ENCODE peak calls at places on chromosome 11, in ten cellular contexts. One of them, this sample, is unnamed.

GRCh38 chr11:116879789-116880402 is 42.5 kb upstream of the APOA1 start:
- DNase-seq in endothelial cell: peak; percentile 14
- DNase-seq in stimulated activated naive CD4-positive, alpha-beta T cell: no peak
- DNase-seq in fibroblast of mammary gland: peak; percentile 87
- DNase-seq in activated CD8-positive, alpha-beta memory T cell treated with anti-CD3 and anti-CD28 coated beads for 24 hours: no peak
- DNase-seq in lower leg skin: no peak
- DNase-seq in stimulated activated CD4-positive, alpha-beta T cell treated with anti-CD3 and anti-CD28 coated beads, Interleukin-1b, Interleukin-23, amount 100 ng/mL, for 1 hour: no peak
- DNase-seq in left ventricle myocardium superior: no peak
- DNase-seq in A172: peak; percentile 35
- DNase-seq in NCI-H1417: peak; percentile 82
- DNase-seq in this sample: no peak

GRCh38 chr11:69035959-69036340 is 12.8 kb upstream of the TPCN2 start:
- DNase-seq in left ventricle myocardium superior: no peak
- DNase-seq in A172: no peak
- DNase-seq in fibroblast of mammary gland: peak; percentile 60
- DNase-seq in NCI-H1417: no peak
- DNase-seq in endothelial cell: no peak
- DNase-seq in lower leg skin: no peak
- DNase-seq in activated CD8-positive, alpha-beta memory T cell treated with anti-CD3 and anti-CD28 coated beads for 24 hours: no peak
- DNase-seq in stimulated activated naive CD4-positive, alpha-beta T cell: no peak
- DNase-seq in stimulated activated CD4-positive, alpha-beta T cell treated with anti-CD3 and anti-CD28 coated beads, Interleukin-1b, Interleukin-23, amount 100 ng/mL, for 1 hour: no peak
- DNase-seq in this sample: no peak

GRCh38 chr11:119417726-119418540 is 5.0 kb downstream of the THY1 start:
- DNase-seq in stimulated activated naive CD4-positive, alpha-beta T cell: no peak
- DNase-seq in fibroblast of mammary gland: peak; percentile 97
- DNase-seq in activated CD8-positive, alpha-beta memory T cell treated with anti-CD3 and anti-CD28 coated beads for 24 hours: no peak
- DNase-seq in endothelial cell: peak; percentile 39
- DNase-seq in lower leg skin: peak; percentile 46
- DNase-seq in left ventricle myocardium superior: no peak
- DNase-seq in stimulated activated CD4-positive, alpha-beta T cell treated with anti-CD3 and anti-CD28 coated beads, Interleukin-1b, Interleukin-23, amount 100 ng/mL, for 1 hour: no peak
- DNase-seq in A172: peak; percentile 83
- DNase-seq in NCI-H1417: no peak
- DNase-seq in this sample: peak; percentile 79

GRCh38 chr11:64304316-64305072 is 830 bp upstream of the ESRRA start:
- DNase-seq in stimulated activated CD4-positive, alpha-beta T cell treated with anti-CD3 and anti-CD28 coated beads, Interleukin-1b, Interleukin-23, amount 100 ng/mL, for 1 hour: peak; percentile 84
- DNase-seq in A172: peak; percentile 91
- DNase-seq in endothelial cell: peak; percentile 96
- DNase-seq in left ventricle myocardium superior: peak; percentile 98
- DNase-seq in stimulated activated naive CD4-positive, alpha-beta T cell: peak; percentile 86
- DNase-seq in NCI-H1417: peak; percentile 95
- DNase-seq in fibroblast of mammary gland: peak; percentile 89
- DNase-seq in activated CD8-positive, alpha-beta memory T cell treated with anti-CD3 and anti-CD28 coated beads for 24 hours: peak; percentile 98
- DNase-seq in lower leg skin: peak; percentile 92
- DNase-seq in this sample: no peak

GRCh38 chr11:94309757-94310156 is 5.4 kb downstream of the IZUMO1R start:
- DNase-seq in A172: no peak
- DNase-seq in stimulated activated CD4-positive, alpha-beta T cell treated with anti-CD3 and anti-CD28 coated beads, Interleukin-1b, Interleukin-23, amount 100 ng/mL, for 1 hour: no peak
- DNase-seq in activated CD8-positive, alpha-beta memory T cell treated with anti-CD3 and anti-CD28 coated beads for 24 hours: no peak
- DNase-seq in NCI-H1417: no peak
- DNase-seq in endothelial cell: no peak
- DNase-seq in lower leg skin: no peak
- DNase-seq in left ventricle myocardium superior: no peak
- DNase-seq in fibroblast of mammary gland: no peak
- DNase-seq in stimulated activated naive CD4-positive, alpha-beta T cell: no peak
- DNase-seq in this sample: no peak

GRCh38 chr11:74139151-74139918 is 31.5 kb downstream of the C2CD3 start:
- DNase-seq in activated CD8-positive, alpha-beta memory T cell treated with anti-CD3 and anti-CD28 coated beads for 24 hours: no peak
- DNase-seq in stimulated activated CD4-positive, alpha-beta T cell treated with anti-CD3 and anti-CD28 coated beads, Interleukin-1b, Interleukin-23, amount 100 ng/mL, for 1 hour: no peak
- DNase-seq in NCI-H1417: no peak
- DNase-seq in A172: no peak
- DNase-seq in endothelial cell: no peak
- DNase-seq in stimulated activated naive CD4-positive, alpha-beta T cell: no peak
- DNase-seq in lower leg skin: no peak
- DNase-seq in fibroblast of mammary gland: peak; percentile 46
- DNase-seq in left ventricle myocardium superior: no peak
- DNase-seq in this sample: no peak

GRCh38 chr11:62788991-62789390 is 1.8 kb downstream of the TMEM179B start:
- DNase-seq in endothelial cell: no peak
- DNase-seq in stimulated activated CD4-positive, alpha-beta T cell treated with anti-CD3 and anti-CD28 coated beads, Interleukin-1b, Interleukin-23, amount 100 ng/mL, for 1 hour: no peak
- DNase-seq in lower leg skin: no peak
- DNase-seq in activated CD8-positive, alpha-beta memory T cell treated with anti-CD3 and anti-CD28 coated beads for 24 hours: no peak
- DNase-seq in NCI-H1417: no peak
- DNase-seq in A172: no peak
- DNase-seq in stimulated activated naive CD4-positive, alpha-beta T cell: no peak
- DNase-seq in left ventricle myocardium superior: no peak
- DNase-seq in fibroblast of mammary gland: no peak
- DNase-seq in this sample: no peak

GRCh38 chr11:100269511-100269910 is 417.6 kb upstream of the ARHGAP42 start:
- DNase-seq in activated CD8-positive, alpha-beta memory T cell treated with anti-CD3 and anti-CD28 coated beads for 24 hours: no peak
- DNase-seq in endothelial cell: no peak
- DNase-seq in fibroblast of mammary gland: no peak
- DNase-seq in NCI-H1417: no peak
- DNase-seq in left ventricle myocardium superior: no peak
- DNase-seq in lower leg skin: no peak
- DNase-seq in stimulated activated naive CD4-positive, alpha-beta T cell: no peak
- DNase-seq in stimulated activated CD4-positive, alpha-beta T cell treated with anti-CD3 and anti-CD28 coated beads, Interleukin-1b, Interleukin-23, amount 100 ng/mL, for 1 hour: no peak
- DNase-seq in A172: peak; percentile 4
- DNase-seq in this sample: no peak

GRCh38 chr11:2092464-2092910 is 46.7 kb downstream of the IGF2 start:
- DNase-seq in NCI-H1417: no peak
- DNase-seq in endothelial cell: no peak
- DNase-seq in lower leg skin: no peak
- DNase-seq in activated CD8-positive, alpha-beta memory T cell treated with anti-CD3 and anti-CD28 coated beads for 24 hours: no peak
- DNase-seq in stimulated activated CD4-positive, alpha-beta T cell treated with anti-CD3 and anti-CD28 coated beads, Interleukin-1b, Interleukin-23, amount 100 ng/mL, for 1 hour: no peak
- DNase-seq in fibroblast of mammary gland: no peak
- DNase-seq in A172: no peak
- DNase-seq in left ventricle myocardium superior: no peak
- DNase-seq in stimulated activated naive CD4-positive, alpha-beta T cell: no peak
- DNase-seq in this sample: no peak

GRCh38 chr11:74169736-74170458 is 905 bp downstream of the C2CD3 start:
- DNase-seq in stimulated activated naive CD4-positive, alpha-beta T cell: no peak
- DNase-seq in stimulated activated CD4-positive, alpha-beta T cell treated with anti-CD3 and anti-CD28 coated beads, Interleukin-1b, Interleukin-23, amount 100 ng/mL, for 1 hour: no peak
- DNase-seq in lower leg skin: no peak
- DNase-seq in left ventricle myocardium superior: no peak
- DNase-seq in A172: no peak
- DNase-seq in NCI-H1417: peak; percentile 72
- DNase-seq in endothelial cell: no peak
- DNase-seq in fibroblast of mammary gland: no peak
- DNase-seq in activated CD8-positive, alpha-beta memory T cell treated with anti-CD3 and anti-CD28 coated beads for 24 hours: no peak
- DNase-seq in this sample: no peak

GRCh38 chr11:11119917-11120316 is 233.1 kb downstream of the CSNK2A3 start:
- DNase-seq in left ventricle myocardium superior: no peak
- DNase-seq in endothelial cell: no peak
- DNase-seq in stimulated activated CD4-positive, alpha-beta T cell treated with anti-CD3 and anti-CD28 coated beads, Interleukin-1b, Interleukin-23, amount 100 ng/mL, for 1 hour: no peak
- DNase-seq in activated CD8-positive, alpha-beta memory T cell treated with anti-CD3 and anti-CD28 coated beads for 24 hours: no peak
- DNase-seq in A172: no peak
- DNase-seq in stimulated activated naive CD4-positive, alpha-beta T cell: no peak
- DNase-seq in lower leg skin: no peak
- DNase-seq in fibroblast of mammary gland: no peak
- DNase-seq in NCI-H1417: no peak
- DNase-seq in this sample: no peak

GRCh38 chr11:46450846-46451470 is 59.4 kb upstream of the CHRM4 start:
- DNase-seq in endothelial cell: no peak
- DNase-seq in stimulated activated CD4-positive, alpha-beta T cell treated with anti-CD3 and anti-CD28 coated beads, Interleukin-1b, Interleukin-23, amount 100 ng/mL, for 1 hour: no peak
- DNase-seq in fibroblast of mammary gland: no peak
- DNase-seq in stimulated activated naive CD4-positive, alpha-beta T cell: no peak
- DNase-seq in lower leg skin: no peak
- DNase-seq in activated CD8-positive, alpha-beta memory T cell treated with anti-CD3 and anti-CD28 coated beads for 24 hours: no peak
- DNase-seq in left ventricle myocardium superior: no peak
- DNase-seq in NCI-H1417: no peak
- DNase-seq in A172: no peak
- DNase-seq in this sample: no peak

GRCh38 chr11:10322830-10323792 is 18.2 kb downstream of the ADM start:
- DNase-seq in NCI-H1417: peak; percentile 76
- DNase-seq in A172: peak; percentile 88
- DNase-seq in activated CD8-positive, alpha-beta memory T cell treated with anti-CD3 and anti-CD28 coated beads for 24 hours: peak; percentile 84
- DNase-seq in endothelial cell: peak; percentile 10
- DNase-seq in fibroblast of mammary gland: peak; percentile 94
- DNase-seq in left ventricle myocardium superior: peak; percentile 39
- DNase-seq in stimulated activated naive CD4-positive, alpha-beta T cell: peak; percentile 18
- DNase-seq in stimulated activated CD4-positive, alpha-beta T cell treated with anti-CD3 and anti-CD28 coated beads, Interleukin-1b, Interleukin-23, amount 100 ng/mL, for 1 hour: no peak
- DNase-seq in lower leg skin: peak; percentile 75
- DNase-seq in this sample: no peak